ENCODE peak calls at places on chromosomes 6 and 20, in four cellular contexts. One of them, this sample, is unnamed. For H3K27me3, the result is how much of the 10 kb centered on the place peaks cover.

GRCh38 chr6:167706313-167707109 is 120.2 kb upstream of the AFDN start:
- DNase-seq in MM.1S: peak
- DNase-seq in PC-3: no peak
- DNase-seq in IMR-90: no peak
- DNase-seq in this sample: no peak

GRCh38 chr6:159461998-159462397 is 231.0 kb downstream of the SOD2 start:
- DNase-seq in MM.1S: peak
- DNase-seq in PC-3: no peak
- DNase-seq in IMR-90: no peak
- DNase-seq in this sample: no peak

GRCh38 chr6:130211697-130212096 is 11.1 kb downstream of the SAMD3 start:
- DNase-seq in MM.1S: no peak
- DNase-seq in PC-3: no peak
- DNase-seq in IMR-90: no peak
- DNase-seq in this sample: no peak

GRCh38 chr6:13446371-13446770 is 41.0 kb downstream of the GFOD1 start:
- DNase-seq in MM.1S: no peak
- DNase-seq in PC-3: no peak
- DNase-seq in IMR-90: no peak
- DNase-seq in this sample: no peak

GRCh38 chr6:144055121-144055931 is 40.0 kb downstream of the SF3B5 start:
- DNase-seq in MM.1S: peak
- DNase-seq in PC-3: no peak
- DNase-seq in IMR-90: no peak
- DNase-seq in this sample: no peak

GRCh38 chr6:57190140-57190539 is 18.0 kb downstream of the BAG2 start:
- DNase-seq in MM.1S: no peak
- DNase-seq in PC-3: peak
- DNase-seq in IMR-90: peak
- DNase-seq in this sample: no peak

GRCh38 chr6:16803294-16804006 is 42.2 kb upstream of the ATXN1 start:
- DNase-seq in MM.1S: no peak
- DNase-seq in PC-3: no peak
- DNase-seq in IMR-90: peak
- DNase-seq in this sample: peak

GRCh38 chr6:143110572-143110971 is 49.9 kb downstream of the AIG1 start:
- DNase-seq in MM.1S: no peak
- DNase-seq in PC-3: no peak
- DNase-seq in IMR-90: peak
- DNase-seq in this sample: no peak

GRCh38 chr6:63806573-63806913 is 170.9 kb downstream of the PHF3 start:
- DNase-seq in MM.1S: no peak
- DNase-seq in PC-3: no peak
- DNase-seq in IMR-90: no peak
- DNase-seq in this sample: no peak

GRCh38 chr6:137755284-137755683 is 111.8 kb upstream of the TNFAIP3 start:
- DNase-seq in MM.1S: no peak
- DNase-seq in PC-3: no peak
- DNase-seq in IMR-90: no peak
- DNase-seq in this sample: no peak

GRCh38 chr20:51503376-51503775 is 39.1 kb downstream of the NFATC2 start:
- DNase-seq in MM.1S: no peak
- DNase-seq in PC-3: no peak
- DNase-seq in IMR-90: no peak
- DNase-seq in this sample: no peak

GRCh38 chr6:126143650-126144260 is 157.4 kb downstream of the TRMT11 start:
- DNase-seq in MM.1S: no peak
- DNase-seq in PC-3: no peak
- DNase-seq in IMR-90: no peak
- DNase-seq in this sample: peak

GRCh38 chr6:35042041-35042440 is 99.1 kb downstream of the TCP11 start:
- DNase-seq in MM.1S: no peak
- DNase-seq in PC-3: no peak
- DNase-seq in IMR-90: no peak
- DNase-seq in this sample: no peak

GRCh38 chr6:26363882-26364825 is 844 bp upstream of the BTN3A2 start:
- DNase-seq in MM.1S: no peak
- DNase-seq in PC-3: peak
- DNase-seq in IMR-90: no peak
- DNase-seq in this sample: no peak

GRCh38 chr6:75223461-75223860 is 17.6 kb upstream of the COL12A1 start:
- DNase-seq in MM.1S: no peak
- DNase-seq in PC-3: no peak
- DNase-seq in IMR-90: no peak
- DNase-seq in this sample: no peak

GRCh38 chr6:3876131-3876530 is 27.0 kb downstream of the FAM50B start:
- DNase-seq in MM.1S: no peak
- DNase-seq in PC-3: no peak
- DNase-seq in IMR-90: no peak
- DNase-seq in this sample: no peak

GRCh38 chr6:157552171-157552747 is 171.3 kb downstream of the ZDHHC14 start:
- DNase-seq in MM.1S: no peak
- DNase-seq in PC-3: peak
- DNase-seq in IMR-90: no peak
- DNase-seq in this sample: peak

GRCh38 chr20:45014671-45015415 is 48.5 kb downstream of the STK4 start:
- DNase-seq in MM.1S: no peak
- DNase-seq in PC-3: peak
- DNase-seq in IMR-90: peak
- DNase-seq in this sample: no peak

GRCh38 chr6:117483004-117483644 is 650 bp downstream of the DCBLD1 start:
- DNase-seq in MM.1S: peak
- DNase-seq in PC-3: peak
- DNase-seq in IMR-90: peak
- DNase-seq in this sample: peak

GRCh38 chr6:17268114-17268513 is 13.0 kb upstream of the RBM24 start:
- DNase-seq in MM.1S: no peak
- DNase-seq in PC-3: peak
- DNase-seq in IMR-90: peak
- DNase-seq in this sample: no peak

DNA sequence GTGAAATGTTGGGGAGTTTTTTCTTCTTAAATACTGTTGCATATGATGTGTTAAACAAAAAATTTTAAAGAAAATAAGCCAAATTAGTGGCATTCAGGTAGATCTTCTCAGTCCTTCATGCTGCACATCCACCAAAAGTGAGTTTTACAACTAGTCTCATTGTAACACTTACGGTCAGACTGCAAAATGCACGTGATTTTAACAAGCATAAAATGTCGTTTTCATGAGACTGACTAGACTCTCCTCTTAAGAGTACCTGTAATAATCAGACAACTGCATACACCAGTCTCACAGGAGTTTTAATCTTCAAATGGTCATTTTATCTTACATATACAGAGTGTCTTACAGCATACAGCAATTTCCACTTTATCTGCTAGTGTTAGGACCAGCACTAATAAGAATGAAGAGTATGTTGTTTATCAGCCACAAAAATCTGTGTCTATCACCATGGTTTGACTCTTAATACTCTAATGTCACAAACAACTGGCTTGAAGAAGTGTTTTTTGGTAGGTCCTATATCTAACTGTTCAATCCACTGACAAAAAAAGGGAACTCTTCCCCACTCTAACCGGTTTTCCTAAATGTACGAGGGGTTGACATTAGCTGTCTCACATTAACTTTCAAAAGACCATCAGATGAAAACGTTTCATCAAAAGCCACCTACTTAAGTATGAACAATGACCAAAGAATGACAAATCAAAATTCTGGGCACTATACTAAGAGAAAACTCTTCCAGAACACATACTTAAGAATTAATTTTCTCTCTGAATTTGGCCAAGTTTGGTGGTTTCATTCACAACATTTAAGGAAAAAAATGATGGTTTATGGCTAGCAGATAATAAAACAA is 1.5 kb upstream of the ASF1A start:
- DNase-seq in MM.1S: no peak
- DNase-seq in PC-3: peak
- DNase-seq in IMR-90: no peak
- DNase-seq in this sample: no peak
- H3K9ac ChIP-seq in MM.1S: peak
- H3K9ac ChIP-seq in PC-3: peak
- H3K9ac ChIP-seq in IMR-90: peak
- H3K9ac ChIP-seq in this sample: no peak

GRCh38 chr20:57261488-57262243 is 4.8 kb downstream of the BMP7 start:
- DNase-seq in MM.1S: no peak
- DNase-seq in PC-3: no peak
- DNase-seq in IMR-90: no peak
- DNase-seq in this sample: peak
- H3K27me3 ChIP-seq in MM.1S: half or more
- H3K27me3 ChIP-seq in PC-3: half or more
- H3K27me3 ChIP-seq in IMR-90: half or more
- H3K27me3 ChIP-seq in this sample: under half

DNA sequence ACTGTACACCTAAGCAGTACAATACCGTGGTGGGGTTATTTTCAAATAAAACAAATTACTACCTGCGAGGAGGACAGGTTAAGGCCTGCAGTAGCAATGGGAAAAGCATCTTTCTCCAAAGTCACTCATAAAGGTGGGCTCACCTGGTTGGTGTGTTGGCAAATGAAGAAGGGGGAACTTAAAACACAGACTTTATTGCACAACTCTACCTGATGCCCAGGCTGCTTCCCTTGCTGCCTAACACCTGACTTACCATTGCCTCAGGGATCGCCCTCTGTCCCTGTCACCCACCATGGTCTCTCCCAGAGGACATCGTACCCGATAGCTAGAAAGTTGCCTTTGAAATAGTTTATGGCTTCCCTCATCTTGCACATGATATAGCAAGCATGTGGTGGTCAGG is 53.6 kb downstream of the GNAS start:
- DNase-seq in MM.1S: no peak
- DNase-seq in PC-3: no peak
- DNase-seq in IMR-90: no peak
- DNase-seq in this sample: no peak
- H3K9ac ChIP-seq in MM.1S: peak
- H3K9ac ChIP-seq in PC-3: no peak
- H3K9ac ChIP-seq in IMR-90: no peak
- H3K9ac ChIP-seq in this sample: no peak

GRCh38 chr20:64051532-64052325 is 2.3 kb upstream of the SOX18 start:
- DNase-seq in MM.1S: no peak
- DNase-seq in PC-3: no peak
- DNase-seq in IMR-90: no peak
- DNase-seq in this sample: no peak
- H3K27me3 ChIP-seq in MM.1S: half or more
- H3K27me3 ChIP-seq in PC-3: under half
- H3K27me3 ChIP-seq in IMR-90: half or more
- H3K27me3 ChIP-seq in this sample: half or more

DNA sequence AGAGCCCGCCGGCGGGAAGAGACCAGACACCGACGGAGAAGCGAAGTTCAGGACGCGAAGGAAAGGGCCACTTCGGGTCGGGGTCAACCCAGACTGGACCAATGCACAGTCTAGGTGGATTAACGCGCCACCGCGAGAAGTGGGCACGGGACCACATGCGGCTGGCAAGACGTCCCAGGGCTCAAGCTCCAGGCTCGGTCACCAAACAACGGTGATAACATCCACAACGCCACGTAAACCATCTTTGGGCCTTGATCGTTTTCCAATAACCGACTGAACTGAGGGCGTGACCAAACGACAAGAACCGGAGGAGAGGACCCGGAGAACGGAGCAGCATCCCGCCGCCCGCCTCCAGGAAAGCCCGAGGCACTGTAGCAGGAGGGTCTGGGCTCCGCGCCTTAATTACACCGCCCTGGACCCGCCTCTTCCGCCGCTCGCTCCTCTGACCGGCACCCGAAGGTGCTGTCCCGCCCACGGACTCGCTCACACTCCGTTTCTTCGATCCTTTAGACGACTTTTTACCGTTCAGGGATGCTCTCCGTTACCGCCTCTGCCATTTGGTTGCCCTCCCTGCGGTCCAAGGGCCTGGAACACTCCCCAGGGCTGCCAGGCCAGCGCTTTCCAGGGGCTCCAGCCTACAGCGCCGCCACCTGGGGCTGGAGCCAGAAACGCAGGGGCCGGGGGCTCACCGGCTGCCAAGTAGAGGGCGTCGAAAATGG is 44.1 kb downstream of the DPPA5 start:
- DNase-seq in MM.1S: peak
- DNase-seq in PC-3: peak
- DNase-seq in IMR-90: peak
- DNase-seq in this sample: peak
- H3K9ac ChIP-seq in MM.1S: peak
- H3K9ac ChIP-seq in PC-3: peak
- H3K9ac ChIP-seq in IMR-90: peak
- H3K9ac ChIP-seq in this sample: peak

DNA sequence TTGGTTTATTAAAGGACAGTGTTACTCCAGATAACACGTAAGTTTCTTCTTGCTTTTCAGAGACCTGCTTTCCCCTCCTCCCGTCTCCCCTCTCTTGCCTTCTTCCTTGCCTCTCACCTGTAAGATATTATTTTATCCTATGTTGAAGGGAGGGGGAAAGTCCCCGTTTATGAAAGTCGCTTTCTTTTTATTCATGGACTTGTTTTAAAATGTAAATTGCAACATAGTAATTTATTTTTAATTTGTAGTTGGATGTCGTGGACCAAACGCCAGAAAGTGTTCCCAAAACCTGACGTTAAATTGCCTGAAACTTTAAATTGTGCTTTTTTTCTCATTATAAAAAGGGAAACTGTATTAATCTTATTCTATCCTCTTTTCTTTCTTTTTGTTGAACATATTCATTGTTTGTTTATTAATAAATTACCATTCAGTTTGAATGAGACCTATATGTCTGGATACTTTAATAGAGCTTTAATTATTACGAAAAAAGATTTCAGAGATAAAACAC is 2.7 kb downstream of the FOXC1 start:
- DNase-seq in MM.1S: no peak
- DNase-seq in PC-3: peak
- DNase-seq in IMR-90: no peak
- DNase-seq in this sample: no peak
- H3K27me3 ChIP-seq in MM.1S: under half
- H3K27me3 ChIP-seq in PC-3: under half
- H3K27me3 ChIP-seq in IMR-90: under half
- H3K27me3 ChIP-seq in this sample: half or more

GRCh38 chr6:44642870-44643522 is 255.5 kb downstream of the CDC5L start:
- DNase-seq in MM.1S: no peak
- DNase-seq in PC-3: peak
- DNase-seq in IMR-90: peak
- DNase-seq in this sample: no peak
- H3K9ac ChIP-seq in MM.1S: no peak
- H3K9ac ChIP-seq in PC-3: no peak
- H3K9ac ChIP-seq in IMR-90: no peak
- H3K9ac ChIP-seq in this sample: no peak

DNA sequence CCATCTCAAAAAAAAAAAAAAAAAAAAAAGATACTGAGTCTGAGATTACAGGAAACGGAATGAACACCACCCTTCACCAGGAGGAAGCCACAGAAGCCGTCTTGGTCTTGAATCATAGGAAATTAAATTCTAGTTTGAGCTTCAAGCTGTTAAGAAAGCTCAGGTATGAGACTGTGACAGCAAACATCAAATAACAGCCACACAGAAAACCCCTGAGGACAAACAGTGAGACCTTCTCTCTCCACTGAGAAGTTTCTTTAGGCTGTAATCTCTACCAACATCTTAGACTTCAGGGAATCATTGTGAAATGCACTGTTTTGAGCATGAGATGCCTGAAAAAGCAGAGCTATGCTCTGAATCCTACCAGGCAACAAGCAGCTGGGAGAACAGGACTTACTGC is 30.8 kb downstream of the PDE10A start:
- DNase-seq in MM.1S: no peak
- DNase-seq in PC-3: no peak
- DNase-seq in IMR-90: peak
- DNase-seq in this sample: no peak
- H3K27me3 ChIP-seq in MM.1S: under half
- H3K27me3 ChIP-seq in PC-3: under half
- H3K27me3 ChIP-seq in IMR-90: under half
- H3K27me3 ChIP-seq in this sample: under half

This sample was measured in neural progenitor cell.